ENCODE peak calls at places on chromosomes 2 and 18, in five cellular contexts. One of them, this sample, is unnamed.
A peak's percentile ranks its signal among the peaks of the same experiment; 100 is the strongest.

GRCh38 chr2:174335605-174336402 is 1.1 kb downstream of the SP9 start:
- DNase-seq in HCT116: no peak
- DNase-seq in body of pancreas: no peak
- DNase-seq in GM12891: no peak
- DNase-seq in lower leg skin: peak; percentile 85
- DNase-seq in this sample: peak; percentile 63

GRCh38 chr2:186695081-186695756 is 1.4 kb downstream of the FAM171B start:
- DNase-seq in GM12891: no peak
- DNase-seq in HCT116: no peak
- DNase-seq in body of pancreas: no peak
- DNase-seq in lower leg skin: no peak
- DNase-seq in this sample: peak; percentile 17

GRCh38 chr2:239278941-239279365 is 121.9 kb downstream of the HDAC4 start:
- DNase-seq in body of pancreas: no peak
- DNase-seq in GM12891: no peak
- DNase-seq in HCT116: peak; percentile 42
- DNase-seq in lower leg skin: peak; percentile 83
- DNase-seq in this sample: no peak

GRCh38 chr2:893311-893710 is 57.3 kb upstream of the SNTG2 start:
- DNase-seq in HCT116: peak; percentile 77
- DNase-seq in GM12891: no peak
- DNase-seq in body of pancreas: peak; percentile 68
- DNase-seq in lower leg skin: no peak
- DNase-seq in this sample: peak; percentile 26

GRCh38 chr2:16626497-16626896 is 39.1 kb downstream of the CYRIA start:
- DNase-seq in lower leg skin: peak; percentile 85
- DNase-seq in HCT116: no peak
- DNase-seq in GM12891: no peak
- DNase-seq in body of pancreas: no peak
- DNase-seq in this sample: no peak

GRCh38 chr2:83186050-83186790 is 1272.9 kb downstream of the SUCLG1 start:
- DNase-seq in lower leg skin: no peak
- DNase-seq in body of pancreas: no peak
- DNase-seq in GM12891: no peak
- DNase-seq in HCT116: no peak
- DNase-seq in this sample: no peak

GRCh38 chr2:161946489-161947107 is 127.4 kb downstream of the DPP4 start:
- DNase-seq in GM12891: no peak
- DNase-seq in lower leg skin: no peak
- DNase-seq in body of pancreas: no peak
- DNase-seq in HCT116: peak; percentile 38
- DNase-seq in this sample: no peak

GRCh38 chr2:40737180-40737579 is 285.3 kb upstream of the SLC8A1 start:
- DNase-seq in GM12891: no peak
- DNase-seq in body of pancreas: no peak
- DNase-seq in HCT116: no peak
- DNase-seq in lower leg skin: no peak
- DNase-seq in this sample: no peak

GRCh38 chr2:18369750-18370149 is 190.7 kb downstream of the RDH14 start:
- DNase-seq in HCT116: no peak
- DNase-seq in body of pancreas: no peak
- DNase-seq in GM12891: no peak
- DNase-seq in lower leg skin: no peak
- DNase-seq in this sample: no peak

GRCh38 chr2:113173563-113174368 is at the start of gene PSD4:
- DNase-seq in GM12891: peak; percentile 78
- DNase-seq in lower leg skin: peak; percentile 91
- DNase-seq in HCT116: no peak
- DNase-seq in body of pancreas: peak; percentile 24
- DNase-seq in this sample: no peak

GRCh38 chr2:95073856-95074662 is 47.5 kb downstream of the MRPS5 start:
- DNase-seq in GM12891: no peak
- DNase-seq in body of pancreas: no peak
- DNase-seq in lower leg skin: peak; percentile 56
- DNase-seq in HCT116: no peak
- DNase-seq in this sample: no peak

GRCh38 chr2:239636808-239637207 is 236.0 kb upstream of the HDAC4 start:
- DNase-seq in GM12891: no peak
- DNase-seq in lower leg skin: peak; percentile 13
- DNase-seq in HCT116: no peak
- DNase-seq in body of pancreas: no peak
- DNase-seq in this sample: no peak

GRCh38 chr2:220619525-220620267 is 952.4 kb downstream of the EPHA4 start:
- DNase-seq in GM12891: no peak
- DNase-seq in lower leg skin: no peak
- DNase-seq in body of pancreas: no peak
- DNase-seq in HCT116: peak; percentile 15
- DNase-seq in this sample: peak; percentile 2

GRCh38 chr2:17813742-17814458 is 2.4 kb upstream of the MSGN1 start:
- DNase-seq in HCT116: no peak
- DNase-seq in GM12891: peak; percentile 43
- DNase-seq in lower leg skin: no peak
- DNase-seq in body of pancreas: no peak
- DNase-seq in this sample: no peak

DNA sequence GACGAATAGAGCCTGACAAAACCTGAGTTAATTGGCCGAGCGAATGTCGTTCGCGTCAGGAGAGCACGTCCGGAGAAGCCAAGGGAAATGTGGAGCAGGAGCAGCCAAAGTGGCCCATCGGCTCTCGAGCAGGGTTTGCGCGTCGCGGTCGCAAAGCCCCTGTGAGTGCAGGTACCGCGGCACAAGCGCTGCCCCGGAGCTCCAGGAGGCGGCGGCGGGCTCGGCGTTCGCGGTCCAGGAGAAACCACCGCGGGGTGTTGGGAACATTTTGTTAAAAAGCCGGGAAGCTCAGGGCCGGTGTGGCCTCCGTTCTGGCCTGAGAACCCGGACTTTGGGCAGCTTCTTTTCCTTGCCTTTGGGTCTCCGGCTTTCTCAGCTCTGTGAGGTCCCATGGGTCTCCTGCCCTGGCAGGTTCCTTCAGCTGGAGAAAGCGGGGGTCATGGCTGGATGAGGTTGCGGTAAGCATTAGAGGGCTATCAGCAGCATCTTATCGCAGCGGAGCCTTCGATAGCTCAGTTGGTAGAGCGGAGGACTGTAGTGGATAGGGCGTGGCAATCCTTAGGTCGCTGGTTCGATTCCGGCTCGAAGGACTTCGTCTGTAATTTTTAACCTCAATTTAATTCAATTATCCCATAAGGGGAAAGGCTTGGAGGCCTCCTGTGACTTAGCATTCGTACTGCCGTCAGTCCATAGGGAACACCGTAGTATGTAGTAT is 1.0 kb upstream of the AGBL5 start:
- DNase-seq in body of pancreas: peak; percentile 93
- DNase-seq in GM12891: peak; percentile 80
- DNase-seq in HCT116: peak; percentile 90
- DNase-seq in lower leg skin: peak; percentile 99
- DNase-seq in this sample: peak; percentile 80
- TF ChIP-seq POLR2A in body of pancreas: peak; percentile 49
- TF ChIP-seq POLR2A in GM12891: peak; percentile 3
- TF ChIP-seq POLR2A in HCT116: peak; percentile 71
- TF ChIP-seq POLR2A in lower leg skin: no peak
- TF ChIP-seq POLR2A in this sample: peak; percentile 92

DNA sequence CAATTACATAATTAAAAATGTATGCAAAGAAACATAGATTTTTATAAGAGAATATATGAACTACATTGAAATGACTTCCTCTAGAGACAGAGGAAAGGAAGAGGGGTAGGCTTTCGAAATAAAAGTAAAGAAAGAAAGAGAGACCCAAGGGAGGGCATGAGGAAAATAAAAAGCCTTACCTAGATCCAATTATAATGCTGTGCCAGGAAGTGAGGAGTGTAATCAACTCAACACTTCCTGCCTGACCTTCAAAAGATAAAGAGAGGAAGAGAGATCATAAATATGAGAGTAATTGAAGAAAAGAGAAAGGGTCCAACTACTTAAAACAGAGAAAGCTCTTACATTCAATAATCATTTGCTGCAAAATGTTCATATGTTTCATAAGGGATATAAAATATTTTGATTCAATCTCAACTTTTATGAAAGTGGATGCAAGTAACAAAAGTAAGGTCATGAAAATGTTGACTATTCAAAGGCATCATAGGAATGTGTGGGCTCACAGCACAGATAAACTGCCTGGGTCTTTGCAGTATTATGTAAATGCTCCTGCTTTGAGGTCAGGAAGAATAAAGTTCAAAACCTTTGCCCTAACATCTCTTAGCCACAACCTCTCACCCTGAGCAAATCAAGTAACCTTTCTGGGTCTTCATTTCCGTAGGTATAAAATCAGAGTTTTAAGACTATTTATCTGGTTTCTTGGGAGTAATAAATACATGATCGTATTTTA is 1237.7 kb downstream of the LRP1B start:
- DNase-seq in lower leg skin: no peak
- DNase-seq in body of pancreas: no peak
- DNase-seq in HCT116: no peak
- DNase-seq in GM12891: no peak
- DNase-seq in this sample: no peak
- TF ChIP-seq POLR2A in lower leg skin: no peak
- TF ChIP-seq POLR2A in body of pancreas: no peak
- TF ChIP-seq POLR2A in HCT116: no peak
- TF ChIP-seq POLR2A in GM12891: no peak
- TF ChIP-seq POLR2A in this sample: no peak

GRCh38 chr18:34710430-34711386 is 610 bp downstream of the DTNA start:
- DNase-seq in body of pancreas: no peak
- DNase-seq in GM12891: no peak
- DNase-seq in HCT116: no peak
- DNase-seq in lower leg skin: no peak
- DNase-seq in this sample: no peak
- TF ChIP-seq POLR2A in body of pancreas: no peak
- TF ChIP-seq POLR2A in GM12891: no peak
- TF ChIP-seq POLR2A in HCT116: no peak
- TF ChIP-seq POLR2A in lower leg skin: no peak
- TF ChIP-seq POLR2A in this sample: no peak

GRCh38 chr2:190648289-190649034 is 421 bp upstream of the NAB1 start:
- DNase-seq in HCT116: peak; percentile 59
- DNase-seq in GM12891: peak; percentile 72
- DNase-seq in body of pancreas: peak; percentile 83
- DNase-seq in lower leg skin: peak; percentile 96
- DNase-seq in this sample: peak; percentile 68
- TF ChIP-seq POLR2A in HCT116: no peak
- TF ChIP-seq POLR2A in GM12891: no peak
- TF ChIP-seq POLR2A in body of pancreas: peak; percentile 55
- TF ChIP-seq POLR2A in lower leg skin: no peak
- TF ChIP-seq POLR2A in this sample: peak; percentile 38

GRCh38 chr2:55049794-55050132 is 488 bp downstream of the RTN4 start:
- DNase-seq in GM12891: no peak
- DNase-seq in lower leg skin: no peak
- DNase-seq in body of pancreas: peak; percentile 28
- DNase-seq in HCT116: no peak
- DNase-seq in this sample: no peak

GRCh38 chr2:55050133-55050994 is at the start of gene RTN4:
- DNase-seq in lower leg skin: peak; percentile 100
- DNase-seq in HCT116: peak; percentile 97
- DNase-seq in body of pancreas: peak; percentile 98
- DNase-seq in GM12891: peak; percentile 81
- DNase-seq in this sample: peak; percentile 77

GRCh38 chr2:55047677-55048299 is 2.5 kb downstream of the RTN4 start:
- DNase-seq in HCT116: no peak
- DNase-seq in GM12891: no peak
- DNase-seq in lower leg skin: no peak
- DNase-seq in body of pancreas: peak; percentile 41
- DNase-seq in this sample: no peak

GRCh38 chr2:55048514-55048924 is 1.7 kb downstream of the RTN4 start:
- DNase-seq in GM12891: no peak
- DNase-seq in HCT116: peak; percentile 27
- DNase-seq in lower leg skin: no peak
- DNase-seq in body of pancreas: peak; percentile 22
- DNase-seq in this sample: no peak

GRCh38 chr2:55048925-55049793 is 1.1 kb downstream of the RTN4 start:
- DNase-seq in HCT116: peak; percentile 32
- DNase-seq in lower leg skin: peak; percentile 98
- DNase-seq in body of pancreas: peak; percentile 88
- DNase-seq in GM12891: no peak
- DNase-seq in this sample: no peak
- TF ChIP-seq POLR2A in HCT116: no peak
- TF ChIP-seq POLR2A in lower leg skin: peak; percentile 3
- TF ChIP-seq POLR2A in body of pancreas: peak; percentile 73
- TF ChIP-seq POLR2A in GM12891: no peak
- TF ChIP-seq POLR2A in this sample: peak; percentile 28

GRCh38 chr2:21044694-21045371 is 960 bp upstream of the APOB start:
- DNase-seq in GM12891: no peak
- DNase-seq in body of pancreas: no peak
- DNase-seq in HCT116: no peak
- DNase-seq in lower leg skin: no peak
- DNase-seq in this sample: no peak

GRCh38 chr2:21043744-21044532 is at the start of gene APOB:
- DNase-seq in GM12891: no peak
- DNase-seq in HCT116: no peak
- DNase-seq in lower leg skin: no peak
- DNase-seq in body of pancreas: peak; percentile 29
- DNase-seq in this sample: no peak

GRCh38 chr2:21041943-21042707 is 1.7 kb downstream of the APOB start:
- DNase-seq in body of pancreas: no peak
- DNase-seq in HCT116: no peak
- DNase-seq in GM12891: no peak
- DNase-seq in lower leg skin: no peak
- DNase-seq in this sample: no peak

GRCh38 chr2:21042708-21042957 is 1.2 kb downstream of the APOB start:
- DNase-seq in HCT116: no peak
- DNase-seq in GM12891: no peak
- DNase-seq in lower leg skin: no peak
- DNase-seq in body of pancreas: no peak
- DNase-seq in this sample: no peak

DNA sequence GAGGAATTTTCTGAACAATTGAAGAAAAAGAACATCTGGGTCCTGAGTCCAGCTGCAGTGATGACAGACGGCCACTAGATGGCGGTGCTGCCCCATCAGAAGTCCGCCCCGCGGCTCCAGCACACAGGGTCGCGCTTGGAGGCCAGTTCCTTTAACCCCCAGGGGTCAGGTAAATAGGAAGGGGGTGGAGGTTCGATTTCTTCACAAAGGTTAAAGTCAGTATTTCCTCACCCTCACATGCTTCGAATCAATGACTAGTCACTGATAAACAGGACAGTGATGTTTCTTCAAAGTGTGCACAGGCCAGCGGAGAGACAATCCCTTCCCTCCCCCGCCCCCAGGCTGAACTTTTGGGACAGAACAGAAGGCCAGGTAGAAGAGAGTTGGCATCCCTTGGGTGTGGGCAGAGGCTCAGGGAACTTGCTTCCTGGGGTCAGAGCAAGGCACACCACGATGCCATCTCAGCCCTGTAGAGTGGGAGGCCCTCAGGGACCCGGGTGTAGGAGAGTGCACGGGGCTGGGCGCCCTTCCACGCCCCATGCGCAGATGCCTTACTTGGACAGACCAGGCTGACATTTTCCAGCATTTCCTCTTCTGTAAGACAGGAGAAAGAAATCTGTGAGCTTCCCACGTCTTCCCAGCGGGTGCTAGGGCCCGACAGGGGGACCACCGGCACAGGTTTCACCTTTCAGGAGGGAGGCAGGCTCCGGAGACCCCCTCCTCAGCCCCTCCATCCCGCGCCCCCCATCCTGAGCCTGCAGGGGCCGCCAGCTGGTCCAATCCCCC is 722 bp downstream of the APOB start:
- DNase-seq in HCT116: peak; percentile 8
- DNase-seq in body of pancreas: peak; percentile 68
- DNase-seq in lower leg skin: peak; percentile 91
- DNase-seq in GM12891: peak; percentile 69
- DNase-seq in this sample: peak; percentile 56
- TF ChIP-seq POLR2A in HCT116: no peak
- TF ChIP-seq POLR2A in body of pancreas: no peak
- TF ChIP-seq POLR2A in lower leg skin: no peak
- TF ChIP-seq POLR2A in GM12891: no peak
- TF ChIP-seq POLR2A in this sample: no peak